ENCODE peak calls at places on chromosome 17, in six cellular contexts. One of them, this sample, is unnamed.

GRCh38 chr17:8488931-8489330 is 53.2 kb downstream of the NDEL1 start:
- DNase-seq in transverse colon: no peak
- DNase-seq in tibial nerve: no peak
- DNase-seq in sigmoid colon: peak
- DNase-seq in fibroblast of lung: peak
- DNase-seq in HFF-Myc: peak
- DNase-seq in this sample: peak

GRCh38 chr17:2797226-2797625 is 988 bp downstream of the RAP1GAP2 start:
- DNase-seq in sigmoid colon: no peak
- DNase-seq in HFF-Myc: no peak
- DNase-seq in fibroblast of lung: no peak
- DNase-seq in transverse colon: no peak
- DNase-seq in tibial nerve: no peak
- DNase-seq in this sample: no peak

GRCh38 chr17:67628580-67629013 is 89.1 kb upstream of the NOL11 start:
- DNase-seq in sigmoid colon: no peak
- DNase-seq in HFF-Myc: no peak
- DNase-seq in transverse colon: no peak
- DNase-seq in tibial nerve: no peak
- DNase-seq in fibroblast of lung: peak
- DNase-seq in this sample: no peak

GRCh38 chr17:81160306-81160705 is 5.0 kb upstream of the PVALEF start:
- DNase-seq in tibial nerve: no peak
- DNase-seq in sigmoid colon: peak
- DNase-seq in fibroblast of lung: no peak
- DNase-seq in transverse colon: peak
- DNase-seq in HFF-Myc: no peak
- DNase-seq in this sample: no peak

GRCh38 chr17:78364436-78365281 is 4.8 kb upstream of the SOCS3 start:
- DNase-seq in fibroblast of lung: no peak
- DNase-seq in sigmoid colon: no peak
- DNase-seq in tibial nerve: no peak
- DNase-seq in transverse colon: no peak
- DNase-seq in HFF-Myc: no peak
- DNase-seq in this sample: peak

GRCh38 chr17:43830510-43831145 is 2.3 kb downstream of the MPP3 start:
- DNase-seq in fibroblast of lung: no peak
- DNase-seq in sigmoid colon: no peak
- DNase-seq in tibial nerve: no peak
- DNase-seq in HFF-Myc: no peak
- DNase-seq in transverse colon: no peak
- DNase-seq in this sample: no peak

GRCh38 chr17:8376302-8377067 is at the start of gene KRABD2:
- DNase-seq in fibroblast of lung: peak
- DNase-seq in tibial nerve: peak
- DNase-seq in sigmoid colon: peak
- DNase-seq in transverse colon: peak
- DNase-seq in HFF-Myc: peak
- DNase-seq in this sample: peak

GRCh38 chr17:9668532-9668931 is 23.2 kb downstream of the USP43 start:
- DNase-seq in sigmoid colon: no peak
- DNase-seq in HFF-Myc: no peak
- DNase-seq in tibial nerve: no peak
- DNase-seq in transverse colon: no peak
- DNase-seq in fibroblast of lung: no peak
- DNase-seq in this sample: peak

GRCh38 chr17:21268596-21269188 is 15.5 kb upstream of the NATD1 start:
- DNase-seq in sigmoid colon: no peak
- DNase-seq in tibial nerve: no peak
- DNase-seq in transverse colon: no peak
- DNase-seq in fibroblast of lung: no peak
- DNase-seq in HFF-Myc: no peak
- DNase-seq in this sample: no peak

GRCh38 chr17:58535431-58535830 is 21.0 kb upstream of the MTMR4 start:
- DNase-seq in transverse colon: no peak
- DNase-seq in tibial nerve: no peak
- DNase-seq in sigmoid colon: no peak
- DNase-seq in fibroblast of lung: peak
- DNase-seq in HFF-Myc: no peak
- DNase-seq in this sample: no peak

GRCh38 chr17:82226170-82226808 is 2.6 kb upstream of the SLC16A3 start:
- DNase-seq in sigmoid colon: no peak
- DNase-seq in HFF-Myc: no peak
- DNase-seq in transverse colon: no peak
- DNase-seq in tibial nerve: no peak
- DNase-seq in fibroblast of lung: no peak
- DNase-seq in this sample: no peak

GRCh38 chr17:8145811-8146210 is 6.4 kb downstream of the PER1 start:
- DNase-seq in transverse colon: no peak
- DNase-seq in sigmoid colon: peak
- DNase-seq in fibroblast of lung: no peak
- DNase-seq in tibial nerve: no peak
- DNase-seq in HFF-Myc: no peak
- DNase-seq in this sample: no peak

GRCh38 chr17:29699283-29699682 is 76.6 kb upstream of the CORO6 start:
- DNase-seq in transverse colon: no peak
- DNase-seq in sigmoid colon: no peak
- DNase-seq in HFF-Myc: no peak
- DNase-seq in fibroblast of lung: no peak
- DNase-seq in tibial nerve: no peak
- DNase-seq in this sample: peak

GRCh38 chr17:83050651-83051422 is 28.6 kb upstream of the METRNL start:
- DNase-seq in HFF-Myc: no peak
- DNase-seq in tibial nerve: no peak
- DNase-seq in transverse colon: peak
- DNase-seq in fibroblast of lung: no peak
- DNase-seq in sigmoid colon: peak
- DNase-seq in this sample: no peak

GRCh38 chr17:36856169-36856568 is 81.1 kb upstream of the LHX1 start:
- DNase-seq in fibroblast of lung: no peak
- DNase-seq in transverse colon: no peak
- DNase-seq in sigmoid colon: no peak
- DNase-seq in tibial nerve: no peak
- DNase-seq in HFF-Myc: no peak
- DNase-seq in this sample: no peak

GRCh38 chr17:50817142-50817751 is 18.1 kb upstream of the WFIKKN2 start:
- DNase-seq in tibial nerve: peak
- DNase-seq in fibroblast of lung: peak
- DNase-seq in transverse colon: peak
- DNase-seq in sigmoid colon: no peak
- DNase-seq in HFF-Myc: no peak
- DNase-seq in this sample: peak

GRCh38 chr17:14972844-14973243 is 292.3 kb downstream of the PMP22 start:
- DNase-seq in sigmoid colon: no peak
- DNase-seq in transverse colon: no peak
- DNase-seq in fibroblast of lung: no peak
- DNase-seq in tibial nerve: no peak
- DNase-seq in HFF-Myc: no peak
- DNase-seq in this sample: no peak

GRCh38 chr17:16991349-16992009 is 19.6 kb upstream of the TNFRSF13B start:
- DNase-seq in fibroblast of lung: peak
- DNase-seq in transverse colon: peak
- DNase-seq in HFF-Myc: no peak
- DNase-seq in tibial nerve: peak
- DNase-seq in sigmoid colon: peak
- DNase-seq in this sample: peak

GRCh38 chr17:5354886-5355415 is 64.5 kb downstream of the NUP88 start:
- DNase-seq in fibroblast of lung: no peak
- DNase-seq in sigmoid colon: no peak
- DNase-seq in HFF-Myc: no peak
- DNase-seq in transverse colon: no peak
- DNase-seq in tibial nerve: no peak
- DNase-seq in this sample: no peak

DNA sequence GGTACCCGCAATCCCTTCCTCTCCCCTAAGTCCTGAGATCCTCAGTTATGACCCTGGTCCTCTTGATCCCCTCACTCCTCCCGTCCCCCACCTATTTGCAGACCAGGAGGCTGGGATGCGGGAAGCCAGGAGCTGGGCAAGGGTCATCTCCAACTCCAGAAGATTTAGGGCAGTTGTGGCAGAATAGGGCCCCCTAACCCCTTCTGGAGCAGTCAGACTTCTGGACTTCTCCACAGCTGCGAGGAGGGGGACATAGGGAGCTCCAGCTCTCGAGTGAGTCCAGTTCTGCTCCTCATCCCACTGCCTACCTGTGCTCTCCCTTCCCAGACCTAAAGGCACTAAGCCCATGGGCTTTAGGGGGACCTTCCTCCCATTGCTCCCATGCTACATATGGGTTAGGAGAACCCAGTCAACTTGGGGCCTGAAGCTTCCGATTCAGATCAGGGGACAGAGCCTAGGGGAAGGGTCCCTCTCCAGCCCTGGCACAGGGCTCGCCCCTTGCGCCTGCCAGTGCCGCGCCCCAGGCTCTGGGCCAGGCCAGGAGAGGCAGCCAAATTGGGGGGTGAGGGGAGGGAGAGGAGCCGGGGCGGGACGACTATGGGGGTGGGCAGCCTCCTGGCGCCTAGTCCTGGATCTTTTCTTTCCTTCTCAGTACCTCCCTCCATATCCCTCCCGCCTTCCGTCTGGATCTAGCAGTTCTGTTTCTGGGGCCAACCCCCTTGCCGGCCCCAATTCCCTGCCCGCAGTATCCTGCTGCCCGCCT is 1.4 kb downstream of the WNK4 start:
- DNase-seq in sigmoid colon: no peak
- DNase-seq in tibial nerve: no peak
- DNase-seq in transverse colon: peak
- DNase-seq in fibroblast of lung: no peak
- DNase-seq in HFF-Myc: no peak
- DNase-seq in this sample: no peak
- H3K4me3 ChIP-seq in sigmoid colon: no peak
- H3K4me3 ChIP-seq in tibial nerve: no peak
- H3K4me3 ChIP-seq in transverse colon: peak
- H3K4me3 ChIP-seq in fibroblast of lung: peak
- H3K4me3 ChIP-seq in HFF-Myc: peak
- H3K4me3 ChIP-seq in this sample: peak

GRCh38 chr17:65456368-65457151 is 104.9 kb downstream of the AXIN2 start:
- DNase-seq in transverse colon: no peak
- DNase-seq in sigmoid colon: no peak
- DNase-seq in fibroblast of lung: no peak
- DNase-seq in tibial nerve: no peak
- DNase-seq in HFF-Myc: no peak
- DNase-seq in this sample: no peak

GRCh38 chr17:65457183-65457582 is 104.3 kb downstream of the AXIN2 start:
- DNase-seq in transverse colon: no peak
- DNase-seq in sigmoid colon: no peak
- DNase-seq in fibroblast of lung: no peak
- DNase-seq in tibial nerve: no peak
- DNase-seq in HFF-Myc: no peak
- DNase-seq in this sample: no peak

GRCh38 chr17:65455154-65455971 is 106.1 kb downstream of the AXIN2 start:
- DNase-seq in tibial nerve: no peak
- DNase-seq in transverse colon: no peak
- DNase-seq in HFF-Myc: no peak
- DNase-seq in fibroblast of lung: no peak
- DNase-seq in sigmoid colon: no peak
- DNase-seq in this sample: no peak

GRCh38 chr17:65457635-65458257 is 103.7 kb downstream of the AXIN2 start:
- DNase-seq in HFF-Myc: no peak
- DNase-seq in transverse colon: no peak
- DNase-seq in fibroblast of lung: no peak
- DNase-seq in tibial nerve: no peak
- DNase-seq in sigmoid colon: no peak
- DNase-seq in this sample: no peak

DNA sequence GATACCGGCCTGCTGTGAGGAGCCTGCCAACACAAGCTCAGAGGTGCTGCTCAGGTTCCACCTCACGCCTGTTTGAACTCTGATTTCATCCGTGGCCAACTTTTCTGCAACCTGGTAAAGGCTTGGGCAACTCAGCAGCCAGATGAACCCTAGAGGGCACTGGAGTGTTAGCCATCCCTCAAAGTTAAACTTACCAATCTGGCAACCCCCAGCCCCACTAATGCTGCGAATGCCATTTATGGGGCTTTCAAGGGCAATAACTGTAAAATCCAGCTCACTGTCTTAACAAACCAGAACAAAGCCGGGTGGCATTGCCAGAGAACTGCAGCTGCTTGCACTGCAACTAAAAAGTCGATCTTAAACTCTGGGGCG is 105.5 kb downstream of the AXIN2 start:
- DNase-seq in transverse colon: peak
- DNase-seq in fibroblast of lung: peak
- DNase-seq in HFF-Myc: no peak
- DNase-seq in tibial nerve: no peak
- DNase-seq in sigmoid colon: no peak
- DNase-seq in this sample: peak
- TF ChIP-seq CTCF in transverse colon: no peak
- TF ChIP-seq CTCF in fibroblast of lung: peak
- TF ChIP-seq CTCF in HFF-Myc: peak
- TF ChIP-seq CTCF in tibial nerve: no peak
- TF ChIP-seq CTCF in sigmoid colon: peak
- TF ChIP-seq CTCF in this sample: peak

DNA sequence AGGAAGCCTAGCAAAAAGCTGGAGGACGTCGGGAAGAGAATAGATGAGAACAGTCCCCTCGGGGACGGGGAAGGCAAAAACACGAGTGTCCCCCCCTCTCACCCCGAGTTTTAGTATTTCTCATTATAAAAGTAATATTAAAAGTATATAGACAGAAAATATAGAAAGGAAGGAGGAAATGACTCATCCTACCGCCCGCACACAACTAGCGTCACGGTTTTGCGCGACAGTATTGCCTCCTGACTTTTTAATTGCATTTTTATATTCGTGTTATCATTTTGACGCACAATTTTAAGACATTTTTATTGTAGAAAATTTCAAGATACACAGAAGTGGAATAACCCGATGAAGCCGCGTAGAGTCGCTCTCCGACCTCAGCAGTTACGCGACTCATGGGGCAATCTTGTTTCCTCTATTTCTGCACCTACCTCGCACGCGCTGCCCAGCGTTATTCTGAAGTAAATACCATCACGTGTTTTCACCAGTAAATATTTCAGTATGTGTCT is 652 bp upstream of the SLC25A19 start:
- DNase-seq in sigmoid colon: peak
- DNase-seq in tibial nerve: peak
- DNase-seq in HFF-Myc: no peak
- DNase-seq in transverse colon: peak
- DNase-seq in fibroblast of lung: peak
- DNase-seq in this sample: peak
- H3K4me3 ChIP-seq in sigmoid colon: peak
- H3K4me3 ChIP-seq in tibial nerve: peak
- H3K4me3 ChIP-seq in HFF-Myc: peak
- H3K4me3 ChIP-seq in transverse colon: peak
- H3K4me3 ChIP-seq in fibroblast of lung: peak
- H3K4me3 ChIP-seq in this sample: peak

DNA sequence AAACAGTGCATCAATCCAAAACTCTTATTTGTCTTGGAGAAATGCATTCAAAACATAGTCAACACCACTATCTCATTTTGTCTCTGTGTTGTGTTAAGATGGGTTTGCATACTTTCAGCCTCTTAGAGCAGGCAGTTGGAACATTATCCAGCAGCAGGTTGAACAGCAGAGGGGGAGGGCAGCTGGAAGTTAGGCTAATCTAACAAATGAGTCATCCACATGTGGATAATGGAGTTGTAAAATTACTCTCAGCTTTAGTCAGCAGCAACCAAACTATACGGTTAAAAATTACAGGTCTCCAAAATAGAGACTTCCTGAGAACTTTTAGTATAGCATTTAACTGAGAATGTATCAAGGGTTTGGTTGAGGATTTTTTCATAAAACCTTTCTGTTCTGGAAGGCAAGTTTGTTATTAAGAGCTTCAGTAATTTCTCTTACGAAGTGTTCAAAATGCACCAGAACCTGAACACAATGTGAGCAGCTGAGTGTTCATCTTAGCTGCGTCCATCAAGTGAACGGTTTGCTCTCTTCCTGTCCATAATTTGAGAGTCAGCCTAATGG is 46.3 kb downstream of the PRKCA start:
- DNase-seq in HFF-Myc: peak
- DNase-seq in transverse colon: peak
- DNase-seq in sigmoid colon: peak
- DNase-seq in fibroblast of lung: peak
- DNase-seq in tibial nerve: no peak
- DNase-seq in this sample: peak
- TF ChIP-seq CTCF in HFF-Myc: no peak
- TF ChIP-seq CTCF in transverse colon: no peak
- TF ChIP-seq CTCF in sigmoid colon: no peak
- TF ChIP-seq CTCF in fibroblast of lung: no peak
- TF ChIP-seq CTCF in tibial nerve: no peak
- TF ChIP-seq CTCF in this sample: no peak

This sample was measured in fibroblast of villous mesenchyme.